ENCODE peak calls at places on chromosome X, in nine cellular contexts. One of them, this sample, is unnamed.

GRCh38 chrX:4690516-4690915 is 977.1 kb upstream of the PRKX start:
- DNase-seq in endodermal cell: no peak
- DNase-seq in NCI-H82: no peak
- DNase-seq in neural crest cell: no peak
- DNase-seq in epithelial cell of esophagus: no peak
- DNase-seq in activated CD8-positive, alpha-beta memory T cell treated with anti-CD3 and anti-CD28 coated beads, Interleukin-2, amount 10 ng/mL, durations not matched to agents 7 days and 5 days: no peak
- DNase-seq in PC-3: no peak
- DNase-seq in adrenal gland: no peak
- DNase-seq in fibroblast of lung: no peak
- DNase-seq in this sample: no peak

GRCh38 chrX:15188039-15188438 is 81.8 kb downstream of the ASB9 start:
- DNase-seq in endodermal cell: peak; percentile 55
- DNase-seq in NCI-H82: no peak
- DNase-seq in neural crest cell: no peak
- DNase-seq in epithelial cell of esophagus: no peak
- DNase-seq in activated CD8-positive, alpha-beta memory T cell treated with anti-CD3 and anti-CD28 coated beads, Interleukin-2, amount 10 ng/mL, durations not matched to agents 7 days and 5 days: no peak
- DNase-seq in PC-3: no peak
- DNase-seq in adrenal gland: no peak
- DNase-seq in fibroblast of lung: no peak
- DNase-seq in this sample: no peak

GRCh38 chrX:50812995-50813842 is 775 bp downstream of the SHROOM4 start:
- DNase-seq in endodermal cell: peak; percentile 82
- DNase-seq in NCI-H82: no peak
- DNase-seq in neural crest cell: peak; percentile 6
- DNase-seq in epithelial cell of esophagus: peak; percentile 54
- DNase-seq in activated CD8-positive, alpha-beta memory T cell treated with anti-CD3 and anti-CD28 coated beads, Interleukin-2, amount 10 ng/mL, durations not matched to agents 7 days and 5 days: no peak
- DNase-seq in PC-3: peak; percentile 5
- DNase-seq in adrenal gland: peak; percentile 26
- DNase-seq in fibroblast of lung: peak; percentile 39
- DNase-seq in this sample: peak; percentile 55

GRCh38 chrX:46572295-46572936 is 1.1 kb upstream of the CHST7 start:
- DNase-seq in endodermal cell: no peak
- DNase-seq in NCI-H82: no peak
- DNase-seq in neural crest cell: no peak
- DNase-seq in epithelial cell of esophagus: peak; percentile 12
- DNase-seq in activated CD8-positive, alpha-beta memory T cell treated with anti-CD3 and anti-CD28 coated beads, Interleukin-2, amount 10 ng/mL, durations not matched to agents 7 days and 5 days: peak; percentile 45
- DNase-seq in PC-3: no peak
- DNase-seq in adrenal gland: no peak
- DNase-seq in fibroblast of lung: no peak
- DNase-seq in this sample: no peak

GRCh38 chrX:103063191-103063845 is 653 bp downstream of the BEX1 start:
- DNase-seq in endodermal cell: peak; percentile 81
- DNase-seq in NCI-H82: peak; percentile 71
- DNase-seq in neural crest cell: peak; percentile 37
- DNase-seq in epithelial cell of esophagus: peak; percentile 31
- DNase-seq in activated CD8-positive, alpha-beta memory T cell treated with anti-CD3 and anti-CD28 coated beads, Interleukin-2, amount 10 ng/mL, durations not matched to agents 7 days and 5 days: no peak
- DNase-seq in PC-3: peak; percentile 43
- DNase-seq in adrenal gland: no peak
- DNase-seq in fibroblast of lung: peak; percentile 29
- DNase-seq in this sample: peak; percentile 64

GRCh38 chrX:121592884-121593283 is 545.5 kb downstream of the GLUD2 start:
- DNase-seq in endodermal cell: no peak
- DNase-seq in NCI-H82: no peak
- DNase-seq in neural crest cell: no peak
- DNase-seq in epithelial cell of esophagus: no peak
- DNase-seq in activated CD8-positive, alpha-beta memory T cell treated with anti-CD3 and anti-CD28 coated beads, Interleukin-2, amount 10 ng/mL, durations not matched to agents 7 days and 5 days: no peak
- DNase-seq in PC-3: no peak
- DNase-seq in adrenal gland: no peak
- DNase-seq in fibroblast of lung: no peak
- DNase-seq in this sample: no peak

GRCh38 chrX:41684138-41684537 is 4.6 kb upstream of the GPR34 start:
- DNase-seq in endodermal cell: no peak
- DNase-seq in NCI-H82: peak; percentile 3
- DNase-seq in neural crest cell: no peak
- DNase-seq in epithelial cell of esophagus: no peak
- DNase-seq in activated CD8-positive, alpha-beta memory T cell treated with anti-CD3 and anti-CD28 coated beads, Interleukin-2, amount 10 ng/mL, durations not matched to agents 7 days and 5 days: no peak
- DNase-seq in PC-3: peak; percentile 6
- DNase-seq in adrenal gland: no peak
- DNase-seq in fibroblast of lung: peak; percentile 26
- DNase-seq in this sample: no peak

GRCh38 chrX:70656304-70656703 is 211.7 kb downstream of the DLG3 start:
- DNase-seq in endodermal cell: no peak
- DNase-seq in NCI-H82: no peak
- DNase-seq in neural crest cell: no peak
- DNase-seq in epithelial cell of esophagus: no peak
- DNase-seq in activated CD8-positive, alpha-beta memory T cell treated with anti-CD3 and anti-CD28 coated beads, Interleukin-2, amount 10 ng/mL, durations not matched to agents 7 days and 5 days: no peak
- DNase-seq in PC-3: no peak
- DNase-seq in adrenal gland: no peak
- DNase-seq in fibroblast of lung: no peak
- DNase-seq in this sample: no peak

GRCh38 chrX:53184836-53185235 is 40.2 kb downstream of the KDM5C start:
- DNase-seq in endodermal cell: no peak
- DNase-seq in NCI-H82: no peak
- DNase-seq in neural crest cell: no peak
- DNase-seq in epithelial cell of esophagus: peak; percentile 27
- DNase-seq in activated CD8-positive, alpha-beta memory T cell treated with anti-CD3 and anti-CD28 coated beads, Interleukin-2, amount 10 ng/mL, durations not matched to agents 7 days and 5 days: no peak
- DNase-seq in PC-3: no peak
- DNase-seq in adrenal gland: no peak
- DNase-seq in fibroblast of lung: peak; percentile 2
- DNase-seq in this sample: no peak

GRCh38 chrX:45762699-45763647 is 562.3 kb upstream of the DIPK2B start:
- DNase-seq in endodermal cell: no peak
- DNase-seq in NCI-H82: peak; percentile 55
- DNase-seq in neural crest cell: no peak
- DNase-seq in epithelial cell of esophagus: peak; percentile 57
- DNase-seq in activated CD8-positive, alpha-beta memory T cell treated with anti-CD3 and anti-CD28 coated beads, Interleukin-2, amount 10 ng/mL, durations not matched to agents 7 days and 5 days: no peak
- DNase-seq in PC-3: peak; percentile 26
- DNase-seq in adrenal gland: no peak
- DNase-seq in fibroblast of lung: no peak
- DNase-seq in this sample: no peak

GRCh38 chrX:24371391-24371972 is 11.0 kb downstream of the SUPT20HL1 start:
- DNase-seq in endodermal cell: peak; percentile 94
- DNase-seq in NCI-H82: peak; percentile 80
- DNase-seq in neural crest cell: peak; percentile 76
- DNase-seq in epithelial cell of esophagus: peak; percentile 67
- DNase-seq in activated CD8-positive, alpha-beta memory T cell treated with anti-CD3 and anti-CD28 coated beads, Interleukin-2, amount 10 ng/mL, durations not matched to agents 7 days and 5 days: peak; percentile 70
- DNase-seq in PC-3: peak; percentile 59
- DNase-seq in adrenal gland: peak; percentile 23
- DNase-seq in fibroblast of lung: peak; percentile 54
- DNase-seq in this sample: peak; percentile 90

GRCh38 chrX:19888419-19888879 is 1.0 kb upstream of the SH3KBP1 start:
- DNase-seq in endodermal cell: peak; percentile 88
- DNase-seq in NCI-H82: peak; percentile 86
- DNase-seq in neural crest cell: no peak
- DNase-seq in epithelial cell of esophagus: peak; percentile 77
- DNase-seq in activated CD8-positive, alpha-beta memory T cell treated with anti-CD3 and anti-CD28 coated beads, Interleukin-2, amount 10 ng/mL, durations not matched to agents 7 days and 5 days: peak; percentile 58
- DNase-seq in PC-3: peak; percentile 80
- DNase-seq in adrenal gland: peak; percentile 39
- DNase-seq in fibroblast of lung: peak; percentile 79
- DNase-seq in this sample: peak; percentile 64

GRCh38 chrX:72461288-72461687 is 111.4 kb downstream of the HDAC8 start:
- DNase-seq in endodermal cell: no peak
- DNase-seq in NCI-H82: no peak
- DNase-seq in neural crest cell: no peak
- DNase-seq in epithelial cell of esophagus: no peak
- DNase-seq in activated CD8-positive, alpha-beta memory T cell treated with anti-CD3 and anti-CD28 coated beads, Interleukin-2, amount 10 ng/mL, durations not matched to agents 7 days and 5 days: no peak
- DNase-seq in PC-3: no peak
- DNase-seq in adrenal gland: no peak
- DNase-seq in fibroblast of lung: no peak
- DNase-seq in this sample: no peak

GRCh38 chrX:136856050-136856449 is 24.5 kb downstream of the RBMX start:
- DNase-seq in endodermal cell: no peak
- DNase-seq in NCI-H82: no peak
- DNase-seq in neural crest cell: no peak
- DNase-seq in epithelial cell of esophagus: no peak
- DNase-seq in activated CD8-positive, alpha-beta memory T cell treated with anti-CD3 and anti-CD28 coated beads, Interleukin-2, amount 10 ng/mL, durations not matched to agents 7 days and 5 days: no peak
- DNase-seq in PC-3: no peak
- DNase-seq in adrenal gland: no peak
- DNase-seq in fibroblast of lung: no peak
- DNase-seq in this sample: no peak

GRCh38 chrX:118884552-118885138 is 61.0 kb downstream of the ZCCHC12 start:
- DNase-seq in endodermal cell: no peak
- DNase-seq in NCI-H82: no peak
- DNase-seq in neural crest cell: no peak
- DNase-seq in epithelial cell of esophagus: no peak
- DNase-seq in activated CD8-positive, alpha-beta memory T cell treated with anti-CD3 and anti-CD28 coated beads, Interleukin-2, amount 10 ng/mL, durations not matched to agents 7 days and 5 days: no peak
- DNase-seq in PC-3: peak; percentile 91
- DNase-seq in adrenal gland: no peak
- DNase-seq in fibroblast of lung: no peak
- DNase-seq in this sample: no peak

GRCh38 chrX:97563531-97564133 is 679.9 kb downstream of the RPA4 start:
- DNase-seq in endodermal cell: no peak
- DNase-seq in NCI-H82: peak; percentile 61
- DNase-seq in neural crest cell: no peak
- DNase-seq in epithelial cell of esophagus: peak; percentile 21
- DNase-seq in activated CD8-positive, alpha-beta memory T cell treated with anti-CD3 and anti-CD28 coated beads, Interleukin-2, amount 10 ng/mL, durations not matched to agents 7 days and 5 days: peak; percentile 70
- DNase-seq in PC-3: peak; percentile 11
- DNase-seq in adrenal gland: peak; percentile 53
- DNase-seq in fibroblast of lung: peak; percentile 77
- DNase-seq in this sample: no peak

GRCh38 chrX:40040686-40041461 is 56.9 kb downstream of the BCOR start:
- DNase-seq in endodermal cell: no peak
- DNase-seq in NCI-H82: no peak
- DNase-seq in neural crest cell: no peak
- DNase-seq in epithelial cell of esophagus: no peak
- DNase-seq in activated CD8-positive, alpha-beta memory T cell treated with anti-CD3 and anti-CD28 coated beads, Interleukin-2, amount 10 ng/mL, durations not matched to agents 7 days and 5 days: peak; percentile 42
- DNase-seq in PC-3: no peak
- DNase-seq in adrenal gland: no peak
- DNase-seq in fibroblast of lung: no peak
- DNase-seq in this sample: no peak

GRCh38 chrX:100649550-100650356 is 5.8 kb downstream of the SRPX2 start:
- DNase-seq in endodermal cell: peak; percentile 58
- DNase-seq in NCI-H82: peak; percentile 83
- DNase-seq in neural crest cell: no peak
- DNase-seq in epithelial cell of esophagus: peak; percentile 88
- DNase-seq in activated CD8-positive, alpha-beta memory T cell treated with anti-CD3 and anti-CD28 coated beads, Interleukin-2, amount 10 ng/mL, durations not matched to agents 7 days and 5 days: no peak
- DNase-seq in PC-3: peak; percentile 87
- DNase-seq in adrenal gland: peak; percentile 53
- DNase-seq in fibroblast of lung: peak; percentile 96
- DNase-seq in this sample: peak; percentile 51